ENCODE peak calls at places on chromosomes 2 and 18, in nine cellular contexts. One of them, this sample, is unnamed.

GRCh38 chr2:194166818-194167217 is 1490.2 kb upstream of the SLC39A10 start:
- DNase-seq in keratinocyte: no peak
- DNase-seq in gastrocnemius medialis: no peak
- DNase-seq in neuronal stem cell: no peak
- DNase-seq in OCI-LY7: peak
- DNase-seq in cardiac muscle cell: peak
- DNase-seq in PC-9: no peak
- DNase-seq in tibial nerve: no peak
- DNase-seq in ovary: no peak
- DNase-seq in this sample: no peak

GRCh38 chr2:150470435-150470834 is 17.0 kb downstream of the RND3 start:
- DNase-seq in cardiac muscle cell: no peak
- DNase-seq in gastrocnemius medialis: no peak
- DNase-seq in ovary: no peak
- DNase-seq in OCI-LY7: no peak
- DNase-seq in tibial nerve: no peak
- DNase-seq in keratinocyte: peak
- DNase-seq in neuronal stem cell: no peak
- DNase-seq in PC-9: peak
- DNase-seq in this sample: no peak

GRCh38 chr2:120796094-120796493 is 60.4 kb downstream of the GLI2 start:
- DNase-seq in tibial nerve: no peak
- DNase-seq in keratinocyte: no peak
- DNase-seq in cardiac muscle cell: no peak
- DNase-seq in neuronal stem cell: no peak
- DNase-seq in gastrocnemius medialis: no peak
- DNase-seq in ovary: no peak
- DNase-seq in PC-9: no peak
- DNase-seq in OCI-LY7: no peak
- DNase-seq in this sample: no peak

GRCh38 chr2:241842620-241843211 is 16.0 kb downstream of the PDCD1 start:
- DNase-seq in cardiac muscle cell: no peak
- DNase-seq in keratinocyte: no peak
- DNase-seq in ovary: no peak
- DNase-seq in gastrocnemius medialis: peak
- DNase-seq in neuronal stem cell: no peak
- DNase-seq in tibial nerve: peak
- DNase-seq in PC-9: no peak
- DNase-seq in OCI-LY7: no peak
- DNase-seq in this sample: no peak

GRCh38 chr2:237904806-237905599 is 45.6 kb downstream of the RAMP1 start:
- DNase-seq in tibial nerve: no peak
- DNase-seq in gastrocnemius medialis: peak
- DNase-seq in OCI-LY7: peak
- DNase-seq in ovary: peak
- DNase-seq in cardiac muscle cell: peak
- DNase-seq in keratinocyte: no peak
- DNase-seq in neuronal stem cell: no peak
- DNase-seq in PC-9: no peak
- DNase-seq in this sample: no peak

GRCh38 chr2:226475650-226476049 is 324.0 kb downstream of the IRS1 start:
- DNase-seq in tibial nerve: no peak
- DNase-seq in OCI-LY7: no peak
- DNase-seq in neuronal stem cell: no peak
- DNase-seq in ovary: no peak
- DNase-seq in PC-9: peak
- DNase-seq in cardiac muscle cell: no peak
- DNase-seq in gastrocnemius medialis: no peak
- DNase-seq in keratinocyte: no peak
- DNase-seq in this sample: no peak

GRCh38 chr2:146240376-146240775 is 1604.5 kb upstream of the ACVR2A start:
- DNase-seq in PC-9: no peak
- DNase-seq in ovary: no peak
- DNase-seq in gastrocnemius medialis: no peak
- DNase-seq in neuronal stem cell: no peak
- DNase-seq in tibial nerve: no peak
- DNase-seq in keratinocyte: no peak
- DNase-seq in OCI-LY7: no peak
- DNase-seq in cardiac muscle cell: no peak
- DNase-seq in this sample: no peak

GRCh38 chr2:43455296-43455695 is 140.5 kb downstream of the THADA start:
- DNase-seq in neuronal stem cell: no peak
- DNase-seq in PC-9: no peak
- DNase-seq in cardiac muscle cell: no peak
- DNase-seq in keratinocyte: no peak
- DNase-seq in ovary: no peak
- DNase-seq in OCI-LY7: no peak
- DNase-seq in gastrocnemius medialis: no peak
- DNase-seq in tibial nerve: no peak
- DNase-seq in this sample: no peak

GRCh38 chr18:34913837-34914755 is 127.1 kb upstream of the MAPRE2 start:
- DNase-seq in tibial nerve: no peak
- DNase-seq in neuronal stem cell: no peak
- DNase-seq in gastrocnemius medialis: no peak
- DNase-seq in PC-9: no peak
- DNase-seq in ovary: no peak
- DNase-seq in OCI-LY7: no peak
- DNase-seq in cardiac muscle cell: no peak
- DNase-seq in keratinocyte: no peak
- DNase-seq in this sample: no peak

GRCh38 chr2:18001671-18002070 is 123.2 kb downstream of the KCNS3 start:
- DNase-seq in neuronal stem cell: no peak
- DNase-seq in ovary: no peak
- DNase-seq in gastrocnemius medialis: no peak
- DNase-seq in cardiac muscle cell: no peak
- DNase-seq in OCI-LY7: no peak
- DNase-seq in keratinocyte: no peak
- DNase-seq in tibial nerve: no peak
- DNase-seq in PC-9: no peak
- DNase-seq in this sample: no peak

GRCh38 chr2:127220102-127220806 is at the start of gene CYP27C1:
- DNase-seq in PC-9: peak
- DNase-seq in OCI-LY7: no peak
- DNase-seq in ovary: peak
- DNase-seq in neuronal stem cell: peak
- DNase-seq in tibial nerve: no peak
- DNase-seq in gastrocnemius medialis: no peak
- DNase-seq in keratinocyte: no peak
- DNase-seq in cardiac muscle cell: peak
- DNase-seq in this sample: no peak

GRCh38 chr2:160741815-160742214 is 248.2 kb upstream of the RBMS1 start:
- DNase-seq in gastrocnemius medialis: no peak
- DNase-seq in ovary: no peak
- DNase-seq in tibial nerve: no peak
- DNase-seq in PC-9: no peak
- DNase-seq in cardiac muscle cell: no peak
- DNase-seq in neuronal stem cell: no peak
- DNase-seq in OCI-LY7: no peak
- DNase-seq in keratinocyte: no peak
- DNase-seq in this sample: no peak

GRCh38 chr2:217897816-217898806 is 104.7 kb downstream of the TNS1 start:
- DNase-seq in cardiac muscle cell: no peak
- DNase-seq in neuronal stem cell: no peak
- DNase-seq in ovary: peak
- DNase-seq in keratinocyte: no peak
- DNase-seq in tibial nerve: no peak
- DNase-seq in PC-9: no peak
- DNase-seq in OCI-LY7: no peak
- DNase-seq in gastrocnemius medialis: peak
- DNase-seq in this sample: no peak

GRCh38 chr2:211665299-211665698 is 873.3 kb downstream of the ERBB4 start:
- DNase-seq in gastrocnemius medialis: no peak
- DNase-seq in tibial nerve: no peak
- DNase-seq in cardiac muscle cell: no peak
- DNase-seq in ovary: no peak
- DNase-seq in PC-9: no peak
- DNase-seq in OCI-LY7: no peak
- DNase-seq in neuronal stem cell: no peak
- DNase-seq in keratinocyte: no peak
- DNase-seq in this sample: no peak

GRCh38 chr18:7535436-7536190 is 31.5 kb upstream of the PTPRM start:
- DNase-seq in ovary: no peak
- DNase-seq in cardiac muscle cell: no peak
- DNase-seq in neuronal stem cell: no peak
- DNase-seq in OCI-LY7: no peak
- DNase-seq in gastrocnemius medialis: no peak
- DNase-seq in PC-9: no peak
- DNase-seq in keratinocyte: no peak
- DNase-seq in tibial nerve: no peak
- DNase-seq in this sample: no peak

GRCh38 chr18:79425573-79425895 is 29.8 kb downstream of the NFATC1 start:
- DNase-seq in keratinocyte: no peak
- DNase-seq in neuronal stem cell: no peak
- DNase-seq in OCI-LY7: no peak
- DNase-seq in PC-9: no peak
- DNase-seq in tibial nerve: no peak
- DNase-seq in cardiac muscle cell: no peak
- DNase-seq in gastrocnemius medialis: no peak
- DNase-seq in ovary: no peak
- DNase-seq in this sample: no peak

GRCh38 chr2:63591566-63592175 is 2.9 kb downstream of the MDH1 start:
- DNase-seq in ovary: no peak
- DNase-seq in neuronal stem cell: no peak
- DNase-seq in cardiac muscle cell: no peak
- DNase-seq in keratinocyte: no peak
- DNase-seq in gastrocnemius medialis: no peak
- DNase-seq in tibial nerve: no peak
- DNase-seq in PC-9: no peak
- DNase-seq in OCI-LY7: no peak
- DNase-seq in this sample: no peak
- H3K27ac ChIP-seq in ovary: no peak
- H3K27ac ChIP-seq in neuronal stem cell: no peak
- H3K27ac ChIP-seq in cardiac muscle cell: peak
- H3K27ac ChIP-seq in keratinocyte: no peak
- H3K27ac ChIP-seq in gastrocnemius medialis: peak
- H3K27ac ChIP-seq in tibial nerve: no peak
- H3K27ac ChIP-seq in PC-9: no peak
- H3K27ac ChIP-seq in OCI-LY7: peak
- H3K27ac ChIP-seq in this sample: no peak

DNA sequence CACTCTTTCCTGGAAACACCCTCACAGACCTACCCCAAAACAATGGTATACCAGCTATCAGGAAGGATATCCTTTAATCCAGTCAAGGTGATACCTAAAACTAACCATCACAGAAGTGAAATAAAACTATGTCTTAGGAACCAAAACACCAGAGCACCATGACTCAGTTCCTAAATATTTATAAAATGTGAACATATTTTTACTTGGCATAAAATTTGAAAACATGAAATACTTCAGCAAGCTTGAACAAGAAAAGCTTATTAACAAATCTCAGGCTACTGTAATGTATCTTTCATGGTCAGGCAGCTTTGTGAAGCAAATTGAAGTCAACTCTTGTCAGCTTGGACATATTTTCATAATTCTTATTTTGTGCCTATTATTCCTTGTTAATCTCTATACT is 440.8 kb upstream of the CDH20 start:
- DNase-seq in OCI-LY7: no peak
- DNase-seq in PC-9: no peak
- DNase-seq in neuronal stem cell: no peak
- DNase-seq in tibial nerve: no peak
- DNase-seq in keratinocyte: no peak
- DNase-seq in gastrocnemius medialis: no peak
- DNase-seq in ovary: no peak
- DNase-seq in cardiac muscle cell: no peak
- DNase-seq in this sample: no peak
- H3K27ac ChIP-seq in OCI-LY7: no peak
- H3K27ac ChIP-seq in PC-9: peak
- H3K27ac ChIP-seq in neuronal stem cell: no peak
- H3K27ac ChIP-seq in tibial nerve: no peak
- H3K27ac ChIP-seq in keratinocyte: peak
- H3K27ac ChIP-seq in gastrocnemius medialis: no peak
- H3K27ac ChIP-seq in ovary: no peak
- H3K27ac ChIP-seq in cardiac muscle cell: no peak
- H3K27ac ChIP-seq in this sample: peak

DNA sequence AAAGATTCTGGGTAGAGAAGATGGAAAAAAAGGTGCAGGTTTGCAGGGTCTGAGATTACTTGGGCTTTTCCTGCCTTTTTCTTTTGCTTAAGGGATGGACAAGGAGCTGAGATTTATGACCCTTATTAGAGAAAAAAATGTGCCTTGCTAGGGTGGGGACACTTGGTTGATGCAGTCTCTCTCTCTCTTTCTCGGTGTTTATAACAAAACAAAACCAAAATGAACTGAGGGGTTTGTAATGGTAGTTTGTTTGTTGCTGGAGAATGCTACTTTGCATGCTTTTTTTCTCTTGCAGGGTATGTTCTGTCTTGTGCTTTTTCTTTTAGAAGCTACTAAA is 300 bp downstream of the ZNF532 start:
- DNase-seq in keratinocyte: no peak
- DNase-seq in PC-9: no peak
- DNase-seq in OCI-LY7: no peak
- DNase-seq in gastrocnemius medialis: no peak
- DNase-seq in ovary: no peak
- DNase-seq in neuronal stem cell: no peak
- DNase-seq in cardiac muscle cell: no peak
- DNase-seq in tibial nerve: no peak
- DNase-seq in this sample: no peak
- H3K27ac ChIP-seq in keratinocyte: peak
- H3K27ac ChIP-seq in PC-9: no peak
- H3K27ac ChIP-seq in OCI-LY7: peak
- H3K27ac ChIP-seq in gastrocnemius medialis: peak
- H3K27ac ChIP-seq in ovary: peak
- H3K27ac ChIP-seq in neuronal stem cell: peak
- H3K27ac ChIP-seq in cardiac muscle cell: peak
- H3K27ac ChIP-seq in tibial nerve: peak
- H3K27ac ChIP-seq in this sample: peak

GRCh38 chr2:110743600-110743999 is 11.2 kb downstream of the ACOXL start:
- DNase-seq in gastrocnemius medialis: no peak
- DNase-seq in tibial nerve: no peak
- DNase-seq in cardiac muscle cell: no peak
- DNase-seq in ovary: no peak
- DNase-seq in keratinocyte: no peak
- DNase-seq in PC-9: no peak
- DNase-seq in OCI-LY7: no peak
- DNase-seq in neuronal stem cell: no peak
- DNase-seq in this sample: no peak

GRCh38 chr2:110742412-110742811 is 10.0 kb downstream of the ACOXL start:
- DNase-seq in keratinocyte: no peak
- DNase-seq in PC-9: no peak
- DNase-seq in gastrocnemius medialis: no peak
- DNase-seq in cardiac muscle cell: no peak
- DNase-seq in ovary: no peak
- DNase-seq in neuronal stem cell: no peak
- DNase-seq in OCI-LY7: no peak
- DNase-seq in tibial nerve: no peak
- DNase-seq in this sample: no peak

GRCh38 chr2:110741491-110741980 is 9.2 kb downstream of the ACOXL start:
- DNase-seq in keratinocyte: peak
- DNase-seq in PC-9: peak
- DNase-seq in OCI-LY7: no peak
- DNase-seq in tibial nerve: no peak
- DNase-seq in cardiac muscle cell: no peak
- DNase-seq in gastrocnemius medialis: no peak
- DNase-seq in ovary: no peak
- DNase-seq in neuronal stem cell: no peak
- DNase-seq in this sample: no peak

GRCh38 chr2:110737783-110738182 is 5.4 kb downstream of the ACOXL start:
- DNase-seq in PC-9: no peak
- DNase-seq in neuronal stem cell: no peak
- DNase-seq in keratinocyte: no peak
- DNase-seq in tibial nerve: no peak
- DNase-seq in OCI-LY7: no peak
- DNase-seq in ovary: no peak
- DNase-seq in cardiac muscle cell: no peak
- DNase-seq in gastrocnemius medialis: no peak
- DNase-seq in this sample: no peak

GRCh38 chr2:110740747-110741349 is 8.5 kb downstream of the ACOXL start:
- DNase-seq in PC-9: no peak
- DNase-seq in cardiac muscle cell: no peak
- DNase-seq in tibial nerve: no peak
- DNase-seq in gastrocnemius medialis: no peak
- DNase-seq in OCI-LY7: no peak
- DNase-seq in neuronal stem cell: no peak
- DNase-seq in keratinocyte: no peak
- DNase-seq in ovary: no peak
- DNase-seq in this sample: no peak
- H3K27ac ChIP-seq in PC-9: peak
- H3K27ac ChIP-seq in cardiac muscle cell: peak
- H3K27ac ChIP-seq in tibial nerve: no peak
- H3K27ac ChIP-seq in gastrocnemius medialis: no peak
- H3K27ac ChIP-seq in OCI-LY7: no peak
- H3K27ac ChIP-seq in neuronal stem cell: no peak
- H3K27ac ChIP-seq in keratinocyte: no peak
- H3K27ac ChIP-seq in ovary: no peak
- H3K27ac ChIP-seq in this sample: no peak

This sample was measured in epithelial cell of prostate.